ENCODE peak calls at places on chromosomes 16 and 17, in six cellular contexts. One of them, this sample, is unnamed.

GRCh38 chr17:71188811-71189492 is 931.9 kb upstream of the SOX9 start:
- DNase-seq in T-helper 2 cell: no peak
- DNase-seq in AG08395: peak
- DNase-seq in lower leg skin: no peak
- DNase-seq in fibroblast of mammary gland: peak
- DNase-seq in cardiac muscle cell: peak
- DNase-seq in this sample: peak

GRCh38 chr17:40648326-40648968 is 829 bp upstream of the SMARCE1 start:
- DNase-seq in lower leg skin: no peak
- DNase-seq in AG08395: no peak
- DNase-seq in T-helper 2 cell: no peak
- DNase-seq in cardiac muscle cell: no peak
- DNase-seq in fibroblast of mammary gland: peak
- DNase-seq in this sample: peak

GRCh38 chr16:4404247-4404966 is 12.0 kb downstream of the CORO7 start:
- DNase-seq in fibroblast of mammary gland: peak
- DNase-seq in lower leg skin: no peak
- DNase-seq in T-helper 2 cell: no peak
- DNase-seq in cardiac muscle cell: peak
- DNase-seq in AG08395: no peak
- DNase-seq in this sample: peak

GRCh38 chr17:75738218-75738802 is 17.1 kb downstream of the ITGB4 start:
- DNase-seq in AG08395: peak
- DNase-seq in lower leg skin: no peak
- DNase-seq in cardiac muscle cell: peak
- DNase-seq in fibroblast of mammary gland: peak
- DNase-seq in T-helper 2 cell: no peak
- DNase-seq in this sample: peak

GRCh38 chr17:40307001-40307690 is 1.8 kb upstream of the RARA start:
- DNase-seq in fibroblast of mammary gland: peak
- DNase-seq in T-helper 2 cell: no peak
- DNase-seq in lower leg skin: no peak
- DNase-seq in cardiac muscle cell: peak
- DNase-seq in AG08395: no peak
- DNase-seq in this sample: peak

GRCh38 chr17:1813088-1813487 is 16.6 kb downstream of the SMYD4 start:
- DNase-seq in cardiac muscle cell: peak
- DNase-seq in fibroblast of mammary gland: peak
- DNase-seq in lower leg skin: no peak
- DNase-seq in AG08395: peak
- DNase-seq in T-helper 2 cell: no peak
- DNase-seq in this sample: no peak

GRCh38 chr17:14211778-14212177 is 24.9 kb downstream of the CDRT15 start:
- DNase-seq in cardiac muscle cell: no peak
- DNase-seq in fibroblast of mammary gland: no peak
- DNase-seq in T-helper 2 cell: no peak
- DNase-seq in lower leg skin: no peak
- DNase-seq in AG08395: no peak
- DNase-seq in this sample: no peak

GRCh38 chr16:55842369-55843104 is 9.6 kb upstream of the CES1 start:
- DNase-seq in AG08395: peak
- DNase-seq in lower leg skin: no peak
- DNase-seq in fibroblast of mammary gland: peak
- DNase-seq in cardiac muscle cell: peak
- DNase-seq in T-helper 2 cell: no peak
- DNase-seq in this sample: peak

GRCh38 chr16:17529982-17530760 is 59.4 kb upstream of the XYLT1 start:
- DNase-seq in cardiac muscle cell: no peak
- DNase-seq in fibroblast of mammary gland: no peak
- DNase-seq in AG08395: no peak
- DNase-seq in T-helper 2 cell: no peak
- DNase-seq in lower leg skin: no peak
- DNase-seq in this sample: no peak

GRCh38 chr17:17693955-17694228 is 12.6 kb downstream of the RAI1 start:
- DNase-seq in T-helper 2 cell: no peak
- DNase-seq in lower leg skin: no peak
- DNase-seq in cardiac muscle cell: no peak
- DNase-seq in AG08395: no peak
- DNase-seq in fibroblast of mammary gland: no peak
- DNase-seq in this sample: no peak

GRCh38 chr17:82377924-82378740 is 6.6 kb downstream of the UTS2R start:
- DNase-seq in T-helper 2 cell: no peak
- DNase-seq in AG08395: no peak
- DNase-seq in lower leg skin: no peak
- DNase-seq in fibroblast of mammary gland: no peak
- DNase-seq in cardiac muscle cell: no peak
- DNase-seq in this sample: no peak

GRCh38 chr17:78915872-78916632 is 9.1 kb downstream of the TIMP2 start:
- DNase-seq in AG08395: peak
- DNase-seq in fibroblast of mammary gland: peak
- DNase-seq in T-helper 2 cell: no peak
- DNase-seq in cardiac muscle cell: peak
- DNase-seq in lower leg skin: no peak
- DNase-seq in this sample: peak

GRCh38 chr17:64173646-64174045 is 43.7 kb upstream of the ERN1 start:
- DNase-seq in T-helper 2 cell: no peak
- DNase-seq in lower leg skin: no peak
- DNase-seq in cardiac muscle cell: no peak
- DNase-seq in fibroblast of mammary gland: no peak
- DNase-seq in AG08395: no peak
- DNase-seq in this sample: no peak

GRCh38 chr17:33124871-33125551 is 133.4 kb downstream of the SPACA3 start:
- DNase-seq in lower leg skin: no peak
- DNase-seq in cardiac muscle cell: no peak
- DNase-seq in fibroblast of mammary gland: no peak
- DNase-seq in T-helper 2 cell: no peak
- DNase-seq in AG08395: no peak
- DNase-seq in this sample: no peak

GRCh38 chr17:37737081-37737480 is 7.8 kb downstream of the HNF1B start:
- DNase-seq in lower leg skin: no peak
- DNase-seq in fibroblast of mammary gland: peak
- DNase-seq in AG08395: no peak
- DNase-seq in cardiac muscle cell: no peak
- DNase-seq in T-helper 2 cell: no peak
- DNase-seq in this sample: no peak

GRCh38 chr17:78650093-78650715 is 73.0 kb upstream of the DNAH17 start:
- DNase-seq in fibroblast of mammary gland: no peak
- DNase-seq in AG08395: no peak
- DNase-seq in cardiac muscle cell: no peak
- DNase-seq in T-helper 2 cell: no peak
- DNase-seq in lower leg skin: no peak
- DNase-seq in this sample: no peak

GRCh38 chr17:68437979-68438877 is 19.1 kb downstream of the WIPI1 start:
- DNase-seq in lower leg skin: no peak
- DNase-seq in cardiac muscle cell: peak
- DNase-seq in AG08395: peak
- DNase-seq in fibroblast of mammary gland: no peak
- DNase-seq in T-helper 2 cell: no peak
- DNase-seq in this sample: no peak

GRCh38 chr17:17515921-17516295 is 19.7 kb upstream of the RASD1 start:
- DNase-seq in cardiac muscle cell: peak
- DNase-seq in AG08395: peak
- DNase-seq in T-helper 2 cell: no peak
- DNase-seq in lower leg skin: no peak
- DNase-seq in fibroblast of mammary gland: peak
- DNase-seq in this sample: peak

GRCh38 chr17:74671031-74671771 is 41.5 kb downstream of the CD300LF start:
- DNase-seq in lower leg skin: peak
- DNase-seq in AG08395: peak
- DNase-seq in fibroblast of mammary gland: peak
- DNase-seq in cardiac muscle cell: peak
- DNase-seq in T-helper 2 cell: peak
- DNase-seq in this sample: no peak

GRCh38 chr16:68085259-68086071 is at the start of gene NFATC3:
- DNase-seq in fibroblast of mammary gland: peak
- DNase-seq in T-helper 2 cell: peak
- DNase-seq in lower leg skin: peak
- DNase-seq in cardiac muscle cell: peak
- DNase-seq in AG08395: no peak
- DNase-seq in this sample: peak

GRCh38 chr17:79521225-79521624 is 89.6 kb downstream of the RBFOX3 start:
- DNase-seq in lower leg skin: no peak
- DNase-seq in cardiac muscle cell: no peak
- DNase-seq in T-helper 2 cell: no peak
- DNase-seq in fibroblast of mammary gland: no peak
- DNase-seq in AG08395: no peak
- DNase-seq in this sample: no peak

GRCh38 chr17:83202002-83203000 is 122.9 kb downstream of the METRNL start:
- DNase-seq in cardiac muscle cell: no peak
- DNase-seq in lower leg skin: peak
- DNase-seq in fibroblast of mammary gland: no peak
- DNase-seq in AG08395: no peak
- DNase-seq in T-helper 2 cell: no peak
- DNase-seq in this sample: no peak

GRCh38 chr17:15649861-15650391 is 30.4 kb upstream of the FBXW10B start:
- DNase-seq in cardiac muscle cell: peak
- DNase-seq in T-helper 2 cell: no peak
- DNase-seq in lower leg skin: peak
- DNase-seq in AG08395: peak
- DNase-seq in fibroblast of mammary gland: peak
- DNase-seq in this sample: no peak

GRCh38 chr16:24309222-24309905 is 53.2 kb downstream of the CACNG3 start:
- DNase-seq in cardiac muscle cell: peak
- DNase-seq in AG08395: no peak
- DNase-seq in fibroblast of mammary gland: peak
- DNase-seq in lower leg skin: no peak
- DNase-seq in T-helper 2 cell: no peak
- DNase-seq in this sample: no peak

This sample was measured in HFFc6.